ENCODE peak calls at places on chromosomes 7 and 10, in four cellular contexts. One of them, this sample, is unnamed.

GRCh38 chr10:78277734-78278404 is 244.2 kb downstream of the RPS24 start:
- DNase-seq in psoas muscle: peak; percentile 85
- DNase-seq in ascending aorta: peak; percentile 39
- DNase-seq in IMR-90: peak; percentile 75
- DNase-seq in this sample: no peak

GRCh38 chr10:60820093-60820769 is 42.0 kb downstream of the CDK1 start:
- DNase-seq in psoas muscle: no peak
- DNase-seq in ascending aorta: no peak
- DNase-seq in IMR-90: peak; percentile 51
- DNase-seq in this sample: no peak

GRCh38 chr10:110978204-110978603 is 58.8 kb downstream of the SHOC2 start:
- DNase-seq in psoas muscle: no peak
- DNase-seq in ascending aorta: no peak
- DNase-seq in IMR-90: peak; percentile 25
- DNase-seq in this sample: no peak

GRCh38 chr10:58731276-58731675 is 218.6 kb downstream of the BICC1 start:
- DNase-seq in psoas muscle: no peak
- DNase-seq in ascending aorta: no peak
- DNase-seq in IMR-90: no peak
- DNase-seq in this sample: no peak

GRCh38 chr7:17971392-17971791 is 31.1 kb upstream of the SNX13 start:
- DNase-seq in psoas muscle: no peak
- DNase-seq in ascending aorta: no peak
- DNase-seq in IMR-90: peak; percentile 33
- DNase-seq in this sample: no peak

GRCh38 chr7:8176370-8177081 is 85.4 kb downstream of the ICA1 start:
- DNase-seq in psoas muscle: no peak
- DNase-seq in ascending aorta: no peak
- DNase-seq in IMR-90: no peak
- DNase-seq in this sample: peak; percentile 93

GRCh38 chr10:112898540-112899395 is 51.3 kb upstream of the TCF7L2 start:
- DNase-seq in psoas muscle: no peak
- DNase-seq in ascending aorta: no peak
- DNase-seq in IMR-90: peak; percentile 80
- DNase-seq in this sample: no peak

GRCh38 chr10:129939416-129940275 is 24.4 kb downstream of the EBF3 start:
- DNase-seq in psoas muscle: no peak
- DNase-seq in ascending aorta: no peak
- DNase-seq in IMR-90: no peak
- DNase-seq in this sample: no peak

GRCh38 chr7:7895754-7896153 is 72.8 kb upstream of the GLCCI1 start:
- DNase-seq in psoas muscle: no peak
- DNase-seq in ascending aorta: no peak
- DNase-seq in IMR-90: no peak
- DNase-seq in this sample: no peak

GRCh38 chr10:51244308-51244707 is 170.0 kb downstream of the PRKG1 start:
- DNase-seq in psoas muscle: no peak
- DNase-seq in ascending aorta: no peak
- DNase-seq in IMR-90: no peak
- DNase-seq in this sample: no peak

GRCh38 chr7:17651926-17652385 is 288.3 kb downstream of the SNX13 start:
- DNase-seq in psoas muscle: no peak
- DNase-seq in ascending aorta: no peak
- DNase-seq in IMR-90: peak; percentile 90
- DNase-seq in this sample: no peak

GRCh38 chr7:31373337-31374289 is 33.1 kb upstream of the NEUROD6 start:
- DNase-seq in psoas muscle: no peak
- DNase-seq in ascending aorta: no peak
- DNase-seq in IMR-90: peak; percentile 34
- DNase-seq in this sample: no peak

GRCh38 chr10:79052311-79053080 is 16.3 kb upstream of the ZMIZ1 start:
- DNase-seq in psoas muscle: peak; percentile 9
- DNase-seq in ascending aorta: no peak
- DNase-seq in IMR-90: no peak
- DNase-seq in this sample: peak; percentile 39

GRCh38 chr7:2095533-2095932 is 137.2 kb downstream of the MAD1L1 start:
- DNase-seq in psoas muscle: no peak
- DNase-seq in ascending aorta: no peak
- DNase-seq in IMR-90: no peak
- DNase-seq in this sample: no peak

GRCh38 chr10:86344714-86345161 is 21.9 kb downstream of the GRID1 start:
- DNase-seq in psoas muscle: no peak
- DNase-seq in ascending aorta: no peak
- DNase-seq in IMR-90: no peak
- DNase-seq in this sample: no peak

GRCh38 chr10:12348870-12349627 is at the start of gene CAMK1D:
- DNase-seq in psoas muscle: peak; percentile 82
- DNase-seq in ascending aorta: peak; percentile 33
- DNase-seq in IMR-90: peak; percentile 66
- DNase-seq in this sample: peak; percentile 95

GRCh38 chr7:123594813-123595241 is 6.8 kb upstream of the ASB15 start:
- DNase-seq in psoas muscle: no peak
- DNase-seq in ascending aorta: no peak
- DNase-seq in IMR-90: no peak
- DNase-seq in this sample: no peak

GRCh38 chr7:142194201-142194600 is 63.7 kb downstream of the PRSS58 start:
- DNase-seq in psoas muscle: no peak
- DNase-seq in ascending aorta: no peak
- DNase-seq in IMR-90: no peak
- DNase-seq in this sample: no peak

GRCh38 chr10:110858297-110858934 is 13.3 kb upstream of the PDCD4 start:
- DNase-seq in psoas muscle: no peak
- DNase-seq in ascending aorta: no peak
- DNase-seq in IMR-90: no peak
- DNase-seq in this sample: no peak

GRCh38 chr7:96708872-96709271 is 774 bp downstream of the SEM1 start:
- DNase-seq in psoas muscle: no peak
- DNase-seq in ascending aorta: no peak
- DNase-seq in IMR-90: no peak
- DNase-seq in this sample: no peak

GRCh38 chr7:38506756-38507155 is 124.4 kb downstream of the AMPH start:
- DNase-seq in psoas muscle: no peak
- DNase-seq in ascending aorta: no peak
- DNase-seq in IMR-90: peak; percentile 60
- DNase-seq in this sample: no peak

GRCh38 chr10:21889477-21890275 is 113.9 kb downstream of the DNAJC1 start:
- DNase-seq in psoas muscle: no peak
- DNase-seq in ascending aorta: no peak
- DNase-seq in IMR-90: no peak
- DNase-seq in this sample: no peak

GRCh38 chr10:102781921-102782542 is 38.3 kb downstream of the WBP1L start:
- DNase-seq in psoas muscle: no peak
- DNase-seq in ascending aorta: no peak
- DNase-seq in IMR-90: peak; percentile 65
- DNase-seq in this sample: no peak

GRCh38 chr10:96614515-96614914 is 27.7 kb upstream of the TM9SF3 start:
- DNase-seq in psoas muscle: no peak
- DNase-seq in ascending aorta: no peak
- DNase-seq in IMR-90: peak; percentile 87
- DNase-seq in this sample: no peak

GRCh38 chr10:23253780-23254179 is 61.7 kb downstream of the PTF1A start:
- DNase-seq in psoas muscle: no peak
- DNase-seq in ascending aorta: no peak
- DNase-seq in IMR-90: no peak
- DNase-seq in this sample: no peak

GRCh38 chr7:110831450-110831849 is 259.5 kb upstream of the LRRN3 start:
- DNase-seq in psoas muscle: no peak
- DNase-seq in ascending aorta: no peak
- DNase-seq in IMR-90: no peak
- DNase-seq in this sample: no peak

GRCh38 chr7:5677538-5678294 is 103.7 kb downstream of the RNF216 start:
- DNase-seq in psoas muscle: peak; percentile 65
- DNase-seq in ascending aorta: no peak
- DNase-seq in IMR-90: peak; percentile 78
- DNase-seq in this sample: no peak

GRCh38 chr7:8321312-8321711 is 59.3 kb upstream of the ICA1 start:
- DNase-seq in psoas muscle: no peak
- DNase-seq in ascending aorta: no peak
- DNase-seq in IMR-90: no peak
- DNase-seq in this sample: no peak

GRCh38 chr7:91759205-91759863 is 121.2 kb downstream of the MTERF1 start:
- DNase-seq in psoas muscle: no peak
- DNase-seq in ascending aorta: no peak
- DNase-seq in IMR-90: no peak
- DNase-seq in this sample: no peak

GRCh38 chr10:124569623-124570470 is 108.2 kb downstream of the LHPP start:
- DNase-seq in psoas muscle: peak; percentile 1
- DNase-seq in ascending aorta: no peak
- DNase-seq in IMR-90: no peak
- DNase-seq in this sample: no peak

GRCh38 chr7:36758879-36759278 is 34.6 kb upstream of the AOAH start:
- DNase-seq in psoas muscle: no peak
- DNase-seq in ascending aorta: no peak
- DNase-seq in IMR-90: no peak
- DNase-seq in this sample: no peak

GRCh38 chr10:71339796-71340589 is 20.9 kb downstream of the SLC29A3 start:
- DNase-seq in psoas muscle: no peak
- DNase-seq in ascending aorta: no peak
- DNase-seq in IMR-90: no peak
- DNase-seq in this sample: no peak

GRCh38 chr7:150962743-150963399 is 15.2 kb downstream of the KCNH2 start:
- DNase-seq in psoas muscle: peak; percentile 31
- DNase-seq in ascending aorta: no peak
- DNase-seq in IMR-90: peak; percentile 37
- DNase-seq in this sample: peak; percentile 51

GRCh38 chr7:33351709-33352108 is 222.3 kb downstream of the BBS9 start:
- DNase-seq in psoas muscle: no peak
- DNase-seq in ascending aorta: no peak
- DNase-seq in IMR-90: no peak
- DNase-seq in this sample: no peak

GRCh38 chr7:101201695-101202602 is 1.1 kb upstream of the MOGAT3 start:
- DNase-seq in psoas muscle: no peak
- DNase-seq in ascending aorta: no peak
- DNase-seq in IMR-90: no peak
- DNase-seq in this sample: no peak

GRCh38 chr10:14325325-14325955 is 5.3 kb downstream of the FRMD4A start:
- DNase-seq in psoas muscle: no peak
- DNase-seq in ascending aorta: no peak
- DNase-seq in IMR-90: peak; percentile 12
- DNase-seq in this sample: no peak

DNA sequence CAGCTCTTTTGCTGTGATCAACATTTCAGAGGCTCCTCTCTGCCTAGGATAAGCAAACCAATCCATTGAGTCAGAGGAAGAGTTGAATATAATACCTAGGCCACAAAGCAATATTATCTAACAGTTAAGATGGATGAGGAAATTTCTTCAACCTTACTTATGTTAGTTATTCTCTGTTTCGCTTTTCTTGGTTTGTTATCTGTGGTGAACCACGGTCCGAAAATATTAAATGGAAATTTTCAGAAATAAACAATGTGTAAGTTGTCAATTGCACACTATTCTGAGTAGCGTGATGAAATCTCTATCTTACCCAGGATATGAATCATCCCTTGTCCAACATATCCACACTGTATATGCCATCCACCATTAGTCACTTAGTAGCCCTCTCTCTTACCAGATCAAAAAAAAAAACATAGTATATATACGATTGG is 1.5 kb upstream of the HTR7 start:
- DNase-seq in psoas muscle: no peak
- DNase-seq in ascending aorta: no peak
- DNase-seq in IMR-90: peak; percentile 79
- DNase-seq in this sample: no peak
- H3K27me3 ChIP-seq in psoas muscle: no peaks in the 10 kb centered on the region
- H3K27me3 ChIP-seq in ascending aorta: no peaks in the 10 kb centered on the region
- H3K27me3 ChIP-seq in IMR-90: peaks cover 18% of the 10 kb centered on the region
- H3K27me3 ChIP-seq in this sample: peaks cover 49% of the 10 kb centered on the region

GRCh38 chr7:20442951-20443350 is 112.3 kb downstream of the ITGB8 start:
- DNase-seq in psoas muscle: no peak
- DNase-seq in ascending aorta: no peak
- DNase-seq in IMR-90: no peak
- DNase-seq in this sample: no peak

GRCh38 chr7:20440472-20441105 is 109.9 kb downstream of the ITGB8 start:
- DNase-seq in psoas muscle: no peak
- DNase-seq in ascending aorta: no peak
- DNase-seq in IMR-90: peak; percentile 62
- DNase-seq in this sample: no peak

GRCh38 chr7:20439786-20440185 is 109.1 kb downstream of the ITGB8 start:
- DNase-seq in psoas muscle: no peak
- DNase-seq in ascending aorta: no peak
- DNase-seq in IMR-90: no peak
- DNase-seq in this sample: no peak

GRCh38 chr7:20441886-20442505 is 111.3 kb downstream of the ITGB8 start:
- DNase-seq in psoas muscle: no peak
- DNase-seq in ascending aorta: no peak
- DNase-seq in IMR-90: peak; percentile 13
- DNase-seq in this sample: no peak

DNA sequence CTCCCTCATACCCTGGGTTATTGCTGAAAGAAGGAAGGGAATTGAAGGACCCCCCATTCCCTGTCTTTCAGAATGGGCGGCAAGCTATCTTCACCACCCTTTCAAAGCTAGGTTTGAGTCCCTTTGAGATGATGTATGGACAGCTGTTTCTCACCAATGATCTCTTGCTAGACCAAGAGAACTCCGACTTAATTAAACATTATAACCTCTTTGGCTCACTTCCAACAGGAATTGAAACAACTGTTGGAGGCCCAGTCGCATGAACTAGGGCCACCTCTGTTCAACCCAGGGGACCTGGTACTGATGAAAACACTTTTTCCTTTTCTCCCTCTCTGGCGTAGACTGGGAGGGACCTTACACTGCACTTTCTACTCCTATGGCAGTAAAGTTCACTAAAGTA is 110.6 kb downstream of the ITGB8 start:
- DNase-seq in psoas muscle: no peak
- DNase-seq in ascending aorta: no peak
- DNase-seq in IMR-90: no peak
- DNase-seq in this sample: no peak
- H3K4me3 ChIP-seq in psoas muscle: no peak overlapping the region
- H3K4me3 ChIP-seq in ascending aorta: no peak overlapping the region
- H3K4me3 ChIP-seq in IMR-90: no peak overlapping the region
- H3K4me3 ChIP-seq in this sample: no peak overlapping the region

GRCh38 chr7:64685091-64685490 is 19.2 kb downstream of the ZNF107 start:
- DNase-seq in psoas muscle: no peak
- DNase-seq in ascending aorta: no peak
- DNase-seq in IMR-90: no peak
- DNase-seq in this sample: no peak

GRCh38 chr7:64691831-64692230 is 25.9 kb downstream of the ZNF107 start:
- DNase-seq in psoas muscle: no peak
- DNase-seq in ascending aorta: no peak
- DNase-seq in IMR-90: no peak
- DNase-seq in this sample: no peak

GRCh38 chr7:64687249-64687648 is 21.3 kb downstream of the ZNF107 start:
- DNase-seq in psoas muscle: no peak
- DNase-seq in ascending aorta: no peak
- DNase-seq in IMR-90: no peak
- DNase-seq in this sample: no peak

GRCh38 chr7:64685741-64686140 is 19.8 kb downstream of the ZNF107 start:
- DNase-seq in psoas muscle: no peak
- DNase-seq in ascending aorta: no peak
- DNase-seq in IMR-90: no peak
- DNase-seq in this sample: no peak

GRCh38 chr7:64686493-64687184 is 20.7 kb downstream of the ZNF107 start:
- DNase-seq in psoas muscle: no peak
- DNase-seq in ascending aorta: no peak
- DNase-seq in IMR-90: no peak
- DNase-seq in this sample: no peak
- H3K36me3 ChIP-seq in psoas muscle: peaks cover 20% of the 10 kb centered on the region
- H3K36me3 ChIP-seq in ascending aorta: peaks cover 48% of the 10 kb centered on the region
- H3K36me3 ChIP-seq in IMR-90: peaks cover 44% of the 10 kb centered on the region
- H3K36me3 ChIP-seq in this sample: peaks cover 86% of the 10 kb centered on the region

GRCh38 chr7:156999611-157000046 is 10.8 kb downstream of the MNX1 start:
- DNase-seq in psoas muscle: no peak
- DNase-seq in ascending aorta: no peak
- DNase-seq in IMR-90: no peak
- DNase-seq in this sample: no peak
- H3K27me3 ChIP-seq in psoas muscle: peaks cover 36% of the 10 kb centered on the region
- H3K27me3 ChIP-seq in ascending aorta: peaks cover 31% of the 10 kb centered on the region
- H3K27me3 ChIP-seq in IMR-90: peaks cover 80% of the 10 kb centered on the region
- H3K27me3 ChIP-seq in this sample: peaks cover 36% of the 10 kb centered on the region

This sample was measured in CD4-positive, CD25-positive, alpha-beta regulatory T cell.